ENCODE peak calls at places on chromosomes 7 and 10, in seven cellular contexts. T is A549, H is OCI-LY7, R is cardiac muscle cell, P is psoas muscle, S is body of pancreas, W is transverse colon. O is an unnamed sample.

GRCh38 chr7:135602304-135602703 is 44.6 kb downstream of the NUP205 start:
- DNase-seq in P (no peak), W (no peak), S (no peak), H (no peak), R (peak), T (no peak), O (peak)

GRCh38 chr7:55878701-55879100 is 8.6 kb upstream of the ZNF713 start:
- DNase-seq in T (no peak), P (no peak), W (no peak), S (no peak), H (no peak), R (no peak), O (no peak)

GRCh38 chr10:72746606-72747357 is 54.8 kb downstream of the MCU start:
- DNase-seq in T (no peak), W (no peak), R (no peak), H (no peak), P (no peak), S (no peak), O (no peak)

GRCh38 chr10:119597405-119598186 is 832 bp upstream of the TIAL1 start:
- DNase-seq in S (no peak), H (peak), P (no peak), T (no peak), W (no peak), R (no peak), O (no peak)

GRCh38 chr7:25371972-25372371 is 143.7 kb upstream of the NPVF start:
- DNase-seq in P (no peak), S (no peak), W (no peak), H (no peak), T (no peak), R (no peak), O (no peak)

GRCh38 chr7:64880322-64881297 is 22.5 kb upstream of the ZNF273 start:
- DNase-seq in T (no peak), S (no peak), H (no peak), W (no peak), P (no peak), R (no peak), O (no peak)

GRCh38 chr7:95536656-95537311 is 51.0 kb downstream of the ASB4 start:
- DNase-seq in S (no peak), H (no peak), T (no peak), P (no peak), R (no peak), W (peak), O (no peak)

GRCh38 chr7:17207220-17207619 is 91.2 kb upstream of the AHR start:
- DNase-seq in P (no peak), W (no peak), H (no peak), R (peak), S (no peak), T (peak), O (no peak)

GRCh38 chr7:142956951-142957623 is 5.1 kb downstream of the KEL start:
- DNase-seq in H (no peak), R (peak), S (no peak), P (no peak), T (peak), W (no peak), O (no peak)

GRCh38 chr10:58158806-58159205 is 108.9 kb downstream of the IPMK start:
- DNase-seq in W (no peak), R (peak), T (no peak), H (no peak), P (no peak), S (no peak), O (peak)

GRCh38 chr10:122878799-122879338 is 512 bp downstream of the FAM24B start:
- DNase-seq in S (peak), R (no peak), T (no peak), H (peak), W (peak), P (no peak), O (no peak)

GRCh38 chr10:31134303-31134928 is 102.8 kb upstream of the ZNF438 start:
- DNase-seq in P (peak), R (peak), W (peak), H (no peak), S (peak), T (no peak), O (no peak)

GRCh38 chr7:29865526-29865925 is 59.2 kb downstream of the WIPF3 start:
- DNase-seq in H (no peak), R (peak), S (peak), P (no peak), T (peak), W (no peak), O (peak)

GRCh38 chr10:80671847-80672246 is 134.1 kb downstream of the SH2D4B start:
- DNase-seq in T (no peak), S (no peak), P (no peak), H (no peak), R (no peak), W (no peak), O (no peak)

GRCh38 chr10:48464121-48464870 is 140.6 kb downstream of the ARHGAP22 start:
- DNase-seq in T (no peak), S (peak), R (no peak), W (no peak), P (no peak), H (no peak), O (no peak)

GRCh38 chr7:90701021-90701420 is 104.9 kb downstream of the CDK14 start:
- DNase-seq in S (no peak), T (no peak), P (no peak), W (no peak), R (peak), H (no peak), O (no peak)

GRCh38 chr10:119761106-119761505 is 35.3 kb downstream of the INPP5F start:
- DNase-seq in W (no peak), T (no peak), H (no peak), P (no peak), R (peak), S (no peak), O (peak)

GRCh38 chr7:124840435-124840834 is 74.8 kb upstream of the GPR37 start:
- DNase-seq in P (no peak), R (peak), H (no peak), S (no peak), T (peak), W (no peak), O (no peak)

GRCh38 chr10:86506499-86506898 is 15.1 kb downstream of the WAPL start:
- DNase-seq in T (no peak), S (no peak), W (no peak), R (no peak), P (no peak), H (peak), O (no peak)

GRCh38 chr7:96218844-96219243 is 103.1 kb downstream of the SLC25A13 start:
- DNase-seq in T (no peak), P (no peak), S (no peak), R (no peak), W (no peak), H (no peak), O (no peak)

GRCh38 chr10:73209705-73210104 is 37.4 kb downstream of the DNAJC9 start:
- DNase-seq in W (no peak), S (no peak), H (no peak), P (no peak), T (no peak), R (peak), O (peak)

GRCh38 chr10:92891885-92892705 is 43.8 kb downstream of the EXOC6 start:
- DNase-seq in S (peak), H (no peak), R (peak), P (peak), W (peak), T (peak), O (peak)

GRCh38 chr10:114334301-114334700 is 70.0 kb downstream of the AFAP1L2 start:
- DNase-seq in W (no peak), T (no peak), H (no peak), R (peak), P (no peak), S (no peak), O (no peak)

GRCh38 chr7:151735186-151735853 is 141.6 kb downstream of the PRKAG2 start:
- DNase-seq in T (no peak), S (no peak), W (no peak), H (no peak), P (no peak), R (no peak), O (no peak)

GRCh38 chr7:155963771-155964195 is 151.5 kb upstream of the SHH start:
- DNase-seq in P (no peak), R (no peak), H (no peak), W (no peak), S (no peak), T (no peak), O (no peak)

GRCh38 chr7:82443044-82443800 is at the start of gene CACNA2D1:
- DNase-seq in T (no peak), H (no peak), W (peak), P (peak), S (peak), R (peak), O (no peak)

GRCh38 chr10:26197248-26197647 is 19.3 kb upstream of the GAD2 start:
- DNase-seq in P (no peak), H (peak), R (no peak), S (no peak), T (no peak), W (no peak), O (no peak)

GRCh38 chr10:28879875-28880381 is 202.6 kb downstream of the BAMBI start:
- DNase-seq in W (no peak), R (peak), H (no peak), S (no peak), T (no peak), P (no peak), O (no peak)

GRCh38 chr7:100865372-100865911 is 1.7 kb upstream of the TRIP6 start:
- DNase-seq in R (no peak), T (no peak), H (no peak), W (no peak), P (no peak), S (no peak), O (peak)

GRCh38 chr10:28578454-28578853 is 45.5 kb downstream of the WAC start:
- DNase-seq in H (no peak), W (no peak), R (no peak), S (no peak), T (no peak), P (no peak), O (no peak)

GRCh38 chr10:12589271-12589670 is 239.9 kb downstream of the CAMK1D start:
- DNase-seq in P (no peak), T (no peak), S (no peak), H (no peak), W (no peak), R (no peak), O (no peak)

GRCh38 chr10:33365871-33366411 is 31.5 kb upstream of the NRP1 start:
- DNase-seq in H (no peak), T (peak), S (no peak), W (no peak), R (peak), P (no peak), O (peak)

GRCh38 chr10:132272061-132272766 is 35.5 kb downstream of the STK32C start:
- DNase-seq in P (no peak), H (no peak), S (no peak), R (peak), W (peak), T (no peak), O (peak)

GRCh38 chr10:49612513-49613159 is 1.2 kb upstream of the CHAT start:
- DNase-seq in S (no peak), R (no peak), W (no peak), P (peak), H (no peak), T (no peak), O (no peak)

DNA sequence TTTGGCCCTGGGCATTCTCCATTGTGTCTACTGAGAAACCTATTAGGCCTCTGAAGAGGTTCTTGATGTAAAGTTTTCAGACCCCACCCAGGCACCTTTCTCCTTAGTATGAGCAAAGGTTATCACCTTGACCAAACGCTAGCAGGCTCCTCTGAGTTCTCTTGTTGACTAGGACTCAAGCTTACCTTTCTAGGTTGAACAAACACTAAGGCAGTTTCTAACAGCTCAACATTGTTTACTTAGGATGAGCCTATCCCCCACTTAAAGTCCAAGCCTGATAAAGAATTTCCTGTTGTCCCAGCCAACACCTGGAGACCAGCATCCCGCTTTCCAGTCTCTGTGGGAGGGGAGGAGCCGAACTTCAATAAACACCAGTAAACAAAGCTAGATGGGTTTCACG is 26.3 kb upstream of the ITGB8 start:
- DNase-seq in H (no peak), P (no peak), T (peak), R (no peak), S (no peak), W (peak), O (no peak)
- H3K4me3 ChIP-seq in H (no peak), P (no peak), T (no peak), R (no peak), S (no peak), W (no peak), O (no peak)

DNA sequence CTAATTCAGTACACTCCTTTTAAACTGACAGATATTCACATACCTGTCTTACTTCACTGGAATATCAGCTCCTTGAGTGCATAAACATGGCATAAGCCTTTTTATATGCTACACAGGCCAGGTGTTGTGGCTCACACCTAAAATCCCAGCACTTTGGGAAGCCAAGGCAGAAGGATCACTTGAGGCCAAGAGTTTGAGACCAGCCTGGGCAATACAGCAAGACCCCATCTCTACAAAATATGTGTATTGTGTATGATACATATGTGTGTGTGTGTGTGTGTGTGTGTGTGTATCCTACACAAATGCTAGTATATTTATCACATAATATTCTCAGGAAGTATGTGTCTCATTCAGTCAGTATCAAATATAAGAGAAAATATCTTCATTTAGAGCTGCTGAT is 45.3 kb downstream of the DNAJC12 start:
- DNase-seq in R (no peak), P (no peak), H (no peak), S (no peak), W (no peak), T (no peak), O (no peak)
- TF ChIP-seq CTCF in R (no peak), P (no peak), H (no peak), S (no peak), W (no peak), T (no peak), O (no peak)

DNA sequence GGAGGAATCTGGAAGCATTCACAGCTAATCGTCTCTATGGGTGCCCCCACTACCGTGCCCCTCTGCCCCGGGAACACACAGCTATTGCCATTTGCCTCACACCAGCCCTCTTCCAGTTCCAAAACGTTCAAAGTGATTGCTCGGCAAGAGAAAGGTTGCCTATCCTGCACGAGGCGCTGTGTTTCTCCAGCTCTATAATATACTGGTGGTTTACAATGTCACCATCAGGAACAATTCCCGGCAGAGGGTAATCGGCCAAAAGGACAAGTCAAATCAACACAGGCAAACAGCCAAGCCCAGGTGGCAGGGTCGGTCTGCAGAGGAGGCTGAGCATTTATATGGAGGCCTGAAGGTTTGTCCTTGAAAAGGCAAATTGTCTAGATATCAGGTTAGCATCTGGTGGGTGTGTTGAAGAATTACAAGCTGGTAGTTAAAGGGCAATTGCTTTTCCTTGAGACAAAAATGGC is 29.2 kb upstream of the TNS3 start:
- DNase-seq in W (peak), T (peak), P (no peak), R (no peak), H (no peak), S (peak), O (no peak)
- H3K4me3 ChIP-seq in W (no peak), T (no peak), P (no peak), R (no peak), H (no peak), S (no peak), O (no peak)

DNA sequence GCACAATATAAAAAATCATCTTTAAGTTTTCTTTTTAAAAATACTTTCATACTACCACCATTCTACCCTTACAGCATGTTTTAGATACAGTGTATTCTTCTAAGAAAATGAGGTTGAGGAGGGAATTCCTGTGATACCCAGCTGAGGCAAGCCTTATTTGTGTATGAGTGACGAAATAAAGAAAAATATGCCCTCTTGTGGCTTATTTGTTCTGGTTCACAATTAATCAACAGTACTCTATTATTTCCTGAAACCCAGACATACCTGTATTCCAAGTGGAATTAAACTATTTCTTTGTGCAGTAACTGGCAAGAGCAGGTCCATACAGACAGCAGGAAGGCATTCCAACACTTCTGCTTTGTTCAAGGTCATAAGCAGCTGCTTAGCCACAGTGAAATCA is 4.5 kb upstream of the SEMA3D start:
- DNase-seq in R (peak), W (no peak), T (peak), P (no peak), H (peak), S (no peak), O (no peak)
- TF ChIP-seq CTCF in R (peak), W (no peak), T (peak), P (peak), H (peak), S (no peak), O (peak)

DNA sequence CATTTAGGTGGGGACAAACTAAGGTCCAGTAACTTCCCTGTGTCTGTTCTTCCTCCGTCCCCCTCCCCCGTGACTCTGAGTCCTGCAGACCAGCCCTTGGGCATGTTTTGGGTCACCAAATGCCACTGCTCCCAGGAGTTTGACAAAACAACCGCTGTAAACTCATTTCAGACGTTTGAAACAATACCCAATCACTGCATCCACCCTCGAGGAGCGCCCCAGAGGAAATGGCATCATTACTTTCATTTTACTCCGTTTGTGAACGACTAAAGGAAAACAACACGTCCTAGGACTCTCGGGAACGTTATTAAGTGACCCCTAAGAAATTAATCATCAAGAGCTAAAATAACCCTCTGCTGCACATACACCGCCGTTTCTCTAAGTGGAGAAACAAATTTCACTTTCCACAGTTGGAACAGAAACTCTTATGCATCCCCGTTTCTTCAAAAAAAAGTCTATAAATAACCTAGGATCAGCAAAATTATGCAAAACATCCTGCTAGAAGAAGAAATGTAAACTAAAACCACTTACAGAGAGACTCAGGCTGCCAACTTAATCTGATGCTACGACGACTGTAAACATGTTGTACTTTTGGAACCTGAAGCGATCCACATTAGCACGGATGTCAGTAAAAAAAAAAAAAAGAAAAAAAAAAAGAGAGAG is 109.9 kb upstream of the EFCAB10 start:
- DNase-seq in R (peak), S (no peak), P (no peak), W (peak), H (no peak), T (no peak), O (no peak)
- H3K4me3 ChIP-seq in R (no peak), S (no peak), P (peak), W (peak), H (peak), T (peak), O (peak)

GRCh38 chr10:17375936-17376584 is 78.3 kb downstream of the ST8SIA6 start:
- DNase-seq in H (peak), R (peak), S (no peak), P (no peak), T (peak), W (no peak), O (no peak)
- TF ChIP-seq CTCF in H (peak), R (peak), S (no peak), P (no peak), T (peak), W (no peak), O (peak)

DNA sequence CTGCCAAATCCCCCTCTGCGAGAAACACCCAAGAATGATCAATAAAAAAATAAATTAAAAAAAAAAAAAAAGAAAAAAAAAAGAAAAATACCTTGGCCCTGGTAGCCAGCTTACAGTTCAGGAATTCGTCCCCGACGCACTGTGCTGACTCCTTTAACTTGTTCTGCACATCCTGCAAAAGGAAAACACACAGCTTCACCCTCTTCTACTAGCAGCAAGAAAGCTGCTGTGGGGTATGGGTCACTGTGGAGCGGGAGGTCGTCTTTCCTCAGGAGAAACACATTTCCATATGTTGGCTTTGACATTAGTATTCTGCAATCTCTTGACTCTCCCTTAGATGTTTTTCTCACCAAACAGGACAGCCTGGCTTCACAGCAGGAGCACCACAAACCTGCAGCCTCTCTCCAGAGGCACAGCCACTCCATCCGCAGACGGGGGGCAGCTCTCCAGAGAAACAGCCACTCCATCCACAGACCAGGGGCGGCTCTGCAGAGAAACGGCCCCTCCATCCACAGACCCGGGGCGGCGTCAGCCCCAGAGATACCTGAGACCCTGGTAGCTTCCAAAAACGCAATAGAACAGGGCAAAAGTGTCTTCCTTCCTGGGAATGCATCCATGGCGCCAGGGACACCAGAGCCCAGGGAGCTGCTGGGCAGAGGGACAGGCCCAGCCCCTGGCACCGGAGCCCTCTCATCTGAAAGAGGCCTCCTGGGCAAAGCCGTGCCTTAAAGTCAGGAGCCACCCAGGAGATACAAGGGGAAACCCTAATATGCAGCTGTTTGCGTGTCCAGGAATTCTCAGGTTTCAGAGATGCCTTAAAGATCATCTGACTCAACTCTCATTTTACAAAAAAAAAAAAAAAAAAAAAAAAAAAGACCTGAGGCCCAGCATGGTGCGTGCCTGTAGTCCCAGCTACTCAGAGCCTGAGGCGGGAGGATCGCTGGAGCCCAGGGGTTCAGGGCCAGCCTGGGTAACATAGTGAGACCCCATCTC is 27.7 kb downstream of the NUDT1 start:
- DNase-seq in R (no peak), S (no peak), T (no peak), H (no peak), P (no peak), W (no peak), O (no peak)
- H3K4me3 ChIP-seq in R (no peak), S (no peak), T (no peak), H (no peak), P (no peak), W (no peak), O (no peak)